ENCODE peak calls at places on chromosomes 7 and 10, in seven cellular contexts. One of them, this sample, is unnamed.

GRCh38 chr7:87561702-87562101 is 39.0 kb downstream of the ABCB1 start:
- DNase-seq in GM19239: no peak
- DNase-seq in astrocyte of the spinal cord: no peak
- DNase-seq in keratinocyte: no peak
- DNase-seq in stimulated activated CD4-positive, alpha-beta T cell treated with anti-CD3 and anti-CD28 coated beads, TNF-alpha, amount 100 ng/mL, for 24 hours: no peak
- DNase-seq in stimulated activated CD8-positive, alpha-beta memory T cell treated with anti-CD3 and anti-CD28 coated beads, Interleukin-7, amount 100 ng/mL, for 1 hour: no peak
- DNase-seq in AG04450: no peak
- DNase-seq in this sample: no peak

GRCh38 chr7:150451097-150451793 is 815 bp downstream of the GIMAP8 start:
- DNase-seq in GM19239: peak
- DNase-seq in astrocyte of the spinal cord: no peak
- DNase-seq in keratinocyte: no peak
- DNase-seq in stimulated activated CD4-positive, alpha-beta T cell treated with anti-CD3 and anti-CD28 coated beads, TNF-alpha, amount 100 ng/mL, for 24 hours: no peak
- DNase-seq in stimulated activated CD8-positive, alpha-beta memory T cell treated with anti-CD3 and anti-CD28 coated beads, Interleukin-7, amount 100 ng/mL, for 1 hour: peak
- DNase-seq in AG04450: no peak
- DNase-seq in this sample: peak

GRCh38 chr10:88755753-88756152 is 4.1 kb upstream of the LIPN start:
- DNase-seq in GM19239: no peak
- DNase-seq in astrocyte of the spinal cord: no peak
- DNase-seq in keratinocyte: no peak
- DNase-seq in stimulated activated CD4-positive, alpha-beta T cell treated with anti-CD3 and anti-CD28 coated beads, TNF-alpha, amount 100 ng/mL, for 24 hours: peak
- DNase-seq in stimulated activated CD8-positive, alpha-beta memory T cell treated with anti-CD3 and anti-CD28 coated beads, Interleukin-7, amount 100 ng/mL, for 1 hour: no peak
- DNase-seq in AG04450: no peak
- DNase-seq in this sample: no peak

GRCh38 chr7:98418271-98418635 is 17.4 kb upstream of the BAIAP2L1 start:
- DNase-seq in GM19239: no peak
- DNase-seq in astrocyte of the spinal cord: peak
- DNase-seq in keratinocyte: no peak
- DNase-seq in stimulated activated CD4-positive, alpha-beta T cell treated with anti-CD3 and anti-CD28 coated beads, TNF-alpha, amount 100 ng/mL, for 24 hours: no peak
- DNase-seq in stimulated activated CD8-positive, alpha-beta memory T cell treated with anti-CD3 and anti-CD28 coated beads, Interleukin-7, amount 100 ng/mL, for 1 hour: no peak
- DNase-seq in AG04450: no peak
- DNase-seq in this sample: no peak

GRCh38 chr7:41880107-41880506 is 177.2 kb upstream of the INHBA start:
- DNase-seq in GM19239: no peak
- DNase-seq in astrocyte of the spinal cord: peak
- DNase-seq in keratinocyte: no peak
- DNase-seq in stimulated activated CD4-positive, alpha-beta T cell treated with anti-CD3 and anti-CD28 coated beads, TNF-alpha, amount 100 ng/mL, for 24 hours: no peak
- DNase-seq in stimulated activated CD8-positive, alpha-beta memory T cell treated with anti-CD3 and anti-CD28 coated beads, Interleukin-7, amount 100 ng/mL, for 1 hour: no peak
- DNase-seq in AG04450: no peak
- DNase-seq in this sample: no peak

GRCh38 chr10:70784476-70784875 is 701 bp downstream of the TBATA start:
- DNase-seq in GM19239: no peak
- DNase-seq in astrocyte of the spinal cord: peak
- DNase-seq in keratinocyte: no peak
- DNase-seq in stimulated activated CD4-positive, alpha-beta T cell treated with anti-CD3 and anti-CD28 coated beads, TNF-alpha, amount 100 ng/mL, for 24 hours: no peak
- DNase-seq in stimulated activated CD8-positive, alpha-beta memory T cell treated with anti-CD3 and anti-CD28 coated beads, Interleukin-7, amount 100 ng/mL, for 1 hour: no peak
- DNase-seq in AG04450: no peak
- DNase-seq in this sample: no peak

GRCh38 chr7:142808802-142809583 is 38.2 kb downstream of the PRSS2 start:
- DNase-seq in GM19239: no peak
- DNase-seq in astrocyte of the spinal cord: peak
- DNase-seq in keratinocyte: no peak
- DNase-seq in stimulated activated CD4-positive, alpha-beta T cell treated with anti-CD3 and anti-CD28 coated beads, TNF-alpha, amount 100 ng/mL, for 24 hours: peak
- DNase-seq in stimulated activated CD8-positive, alpha-beta memory T cell treated with anti-CD3 and anti-CD28 coated beads, Interleukin-7, amount 100 ng/mL, for 1 hour: peak
- DNase-seq in AG04450: no peak
- DNase-seq in this sample: peak

GRCh38 chr7:74405191-74405898 is 48.4 kb upstream of the GTF2IRD1 start:
- DNase-seq in GM19239: no peak
- DNase-seq in astrocyte of the spinal cord: no peak
- DNase-seq in keratinocyte: no peak
- DNase-seq in stimulated activated CD4-positive, alpha-beta T cell treated with anti-CD3 and anti-CD28 coated beads, TNF-alpha, amount 100 ng/mL, for 24 hours: no peak
- DNase-seq in stimulated activated CD8-positive, alpha-beta memory T cell treated with anti-CD3 and anti-CD28 coated beads, Interleukin-7, amount 100 ng/mL, for 1 hour: no peak
- DNase-seq in AG04450: no peak
- DNase-seq in this sample: no peak

GRCh38 chr7:118005021-118005420 is 131.8 kb upstream of the CTTNBP2 start:
- DNase-seq in GM19239: no peak
- DNase-seq in astrocyte of the spinal cord: no peak
- DNase-seq in keratinocyte: no peak
- DNase-seq in stimulated activated CD4-positive, alpha-beta T cell treated with anti-CD3 and anti-CD28 coated beads, TNF-alpha, amount 100 ng/mL, for 24 hours: no peak
- DNase-seq in stimulated activated CD8-positive, alpha-beta memory T cell treated with anti-CD3 and anti-CD28 coated beads, Interleukin-7, amount 100 ng/mL, for 1 hour: no peak
- DNase-seq in AG04450: no peak
- DNase-seq in this sample: no peak

GRCh38 chr10:43985941-43986340 is 337.3 kb upstream of the ZNF32 start:
- DNase-seq in GM19239: no peak
- DNase-seq in astrocyte of the spinal cord: no peak
- DNase-seq in keratinocyte: no peak
- DNase-seq in stimulated activated CD4-positive, alpha-beta T cell treated with anti-CD3 and anti-CD28 coated beads, TNF-alpha, amount 100 ng/mL, for 24 hours: no peak
- DNase-seq in stimulated activated CD8-positive, alpha-beta memory T cell treated with anti-CD3 and anti-CD28 coated beads, Interleukin-7, amount 100 ng/mL, for 1 hour: no peak
- DNase-seq in AG04450: no peak
- DNase-seq in this sample: no peak

GRCh38 chr10:29563420-29564035 is 71.2 kb downstream of the SVIL start:
- DNase-seq in GM19239: no peak
- DNase-seq in astrocyte of the spinal cord: no peak
- DNase-seq in keratinocyte: no peak
- DNase-seq in stimulated activated CD4-positive, alpha-beta T cell treated with anti-CD3 and anti-CD28 coated beads, TNF-alpha, amount 100 ng/mL, for 24 hours: no peak
- DNase-seq in stimulated activated CD8-positive, alpha-beta memory T cell treated with anti-CD3 and anti-CD28 coated beads, Interleukin-7, amount 100 ng/mL, for 1 hour: no peak
- DNase-seq in AG04450: no peak
- DNase-seq in this sample: no peak

GRCh38 chr10:26214004-26214403 is 2.6 kb upstream of the GAD2 start:
- DNase-seq in GM19239: no peak
- DNase-seq in astrocyte of the spinal cord: no peak
- DNase-seq in keratinocyte: no peak
- DNase-seq in stimulated activated CD4-positive, alpha-beta T cell treated with anti-CD3 and anti-CD28 coated beads, TNF-alpha, amount 100 ng/mL, for 24 hours: no peak
- DNase-seq in stimulated activated CD8-positive, alpha-beta memory T cell treated with anti-CD3 and anti-CD28 coated beads, Interleukin-7, amount 100 ng/mL, for 1 hour: no peak
- DNase-seq in AG04450: no peak
- DNase-seq in this sample: no peak

GRCh38 chr10:6607778-6608177 is 27.7 kb upstream of the PRKCQ start:
- DNase-seq in GM19239: no peak
- DNase-seq in astrocyte of the spinal cord: no peak
- DNase-seq in keratinocyte: no peak
- DNase-seq in stimulated activated CD4-positive, alpha-beta T cell treated with anti-CD3 and anti-CD28 coated beads, TNF-alpha, amount 100 ng/mL, for 24 hours: no peak
- DNase-seq in stimulated activated CD8-positive, alpha-beta memory T cell treated with anti-CD3 and anti-CD28 coated beads, Interleukin-7, amount 100 ng/mL, for 1 hour: no peak
- DNase-seq in AG04450: no peak
- DNase-seq in this sample: no peak

GRCh38 chr7:66467887-66468286 is 160.8 kb upstream of the KCTD7 start:
- DNase-seq in GM19239: no peak
- DNase-seq in astrocyte of the spinal cord: no peak
- DNase-seq in keratinocyte: no peak
- DNase-seq in stimulated activated CD4-positive, alpha-beta T cell treated with anti-CD3 and anti-CD28 coated beads, TNF-alpha, amount 100 ng/mL, for 24 hours: no peak
- DNase-seq in stimulated activated CD8-positive, alpha-beta memory T cell treated with anti-CD3 and anti-CD28 coated beads, Interleukin-7, amount 100 ng/mL, for 1 hour: no peak
- DNase-seq in AG04450: no peak
- DNase-seq in this sample: no peak

GRCh38 chr10:77919713-77920108 is 6.8 kb downstream of the DLG5 start:
- DNase-seq in GM19239: no peak
- DNase-seq in astrocyte of the spinal cord: peak
- DNase-seq in keratinocyte: peak
- DNase-seq in stimulated activated CD4-positive, alpha-beta T cell treated with anti-CD3 and anti-CD28 coated beads, TNF-alpha, amount 100 ng/mL, for 24 hours: no peak
- DNase-seq in stimulated activated CD8-positive, alpha-beta memory T cell treated with anti-CD3 and anti-CD28 coated beads, Interleukin-7, amount 100 ng/mL, for 1 hour: no peak
- DNase-seq in AG04450: peak
- DNase-seq in this sample: no peak

GRCh38 chr7:55536619-55537457 is 35.5 kb downstream of the VOPP1 start:
- DNase-seq in GM19239: no peak
- DNase-seq in astrocyte of the spinal cord: no peak
- DNase-seq in keratinocyte: no peak
- DNase-seq in stimulated activated CD4-positive, alpha-beta T cell treated with anti-CD3 and anti-CD28 coated beads, TNF-alpha, amount 100 ng/mL, for 24 hours: no peak
- DNase-seq in stimulated activated CD8-positive, alpha-beta memory T cell treated with anti-CD3 and anti-CD28 coated beads, Interleukin-7, amount 100 ng/mL, for 1 hour: no peak
- DNase-seq in AG04450: no peak
- DNase-seq in this sample: no peak

GRCh38 chr7:139095194-139095659 is 14.3 kb downstream of the ZC3HAV1 start:
- DNase-seq in GM19239: peak
- DNase-seq in astrocyte of the spinal cord: no peak
- DNase-seq in keratinocyte: no peak
- DNase-seq in stimulated activated CD4-positive, alpha-beta T cell treated with anti-CD3 and anti-CD28 coated beads, TNF-alpha, amount 100 ng/mL, for 24 hours: peak
- DNase-seq in stimulated activated CD8-positive, alpha-beta memory T cell treated with anti-CD3 and anti-CD28 coated beads, Interleukin-7, amount 100 ng/mL, for 1 hour: peak
- DNase-seq in AG04450: no peak
- DNase-seq in this sample: peak

GRCh38 chr7:140475747-140476333 is 3.5 kb downstream of the MKRN1 start:
- DNase-seq in GM19239: peak
- DNase-seq in astrocyte of the spinal cord: peak
- DNase-seq in keratinocyte: no peak
- DNase-seq in stimulated activated CD4-positive, alpha-beta T cell treated with anti-CD3 and anti-CD28 coated beads, TNF-alpha, amount 100 ng/mL, for 24 hours: peak
- DNase-seq in stimulated activated CD8-positive, alpha-beta memory T cell treated with anti-CD3 and anti-CD28 coated beads, Interleukin-7, amount 100 ng/mL, for 1 hour: peak
- DNase-seq in AG04450: peak
- DNase-seq in this sample: peak

GRCh38 chr10:1685671-1686450 is 51.5 kb downstream of the ADARB2 start:
- DNase-seq in GM19239: no peak
- DNase-seq in astrocyte of the spinal cord: no peak
- DNase-seq in keratinocyte: no peak
- DNase-seq in stimulated activated CD4-positive, alpha-beta T cell treated with anti-CD3 and anti-CD28 coated beads, TNF-alpha, amount 100 ng/mL, for 24 hours: no peak
- DNase-seq in stimulated activated CD8-positive, alpha-beta memory T cell treated with anti-CD3 and anti-CD28 coated beads, Interleukin-7, amount 100 ng/mL, for 1 hour: no peak
- DNase-seq in AG04450: no peak
- DNase-seq in this sample: no peak

GRCh38 chr10:42707229-42707628 is 68.9 kb upstream of the ZNF33B start:
- DNase-seq in GM19239: no peak
- DNase-seq in astrocyte of the spinal cord: no peak
- DNase-seq in keratinocyte: no peak
- DNase-seq in stimulated activated CD4-positive, alpha-beta T cell treated with anti-CD3 and anti-CD28 coated beads, TNF-alpha, amount 100 ng/mL, for 24 hours: no peak
- DNase-seq in stimulated activated CD8-positive, alpha-beta memory T cell treated with anti-CD3 and anti-CD28 coated beads, Interleukin-7, amount 100 ng/mL, for 1 hour: no peak
- DNase-seq in AG04450: no peak
- DNase-seq in this sample: no peak

GRCh38 chr10:100993986-100994708 is 5.5 kb upstream of the LZTS2 start:
- DNase-seq in GM19239: no peak
- DNase-seq in astrocyte of the spinal cord: peak
- DNase-seq in keratinocyte: no peak
- DNase-seq in stimulated activated CD4-positive, alpha-beta T cell treated with anti-CD3 and anti-CD28 coated beads, TNF-alpha, amount 100 ng/mL, for 24 hours: no peak
- DNase-seq in stimulated activated CD8-positive, alpha-beta memory T cell treated with anti-CD3 and anti-CD28 coated beads, Interleukin-7, amount 100 ng/mL, for 1 hour: no peak
- DNase-seq in AG04450: no peak
- DNase-seq in this sample: no peak

GRCh38 chr7:37027104-37027503 is 302.8 kb upstream of the AOAH start:
- DNase-seq in GM19239: no peak
- DNase-seq in astrocyte of the spinal cord: no peak
- DNase-seq in keratinocyte: no peak
- DNase-seq in stimulated activated CD4-positive, alpha-beta T cell treated with anti-CD3 and anti-CD28 coated beads, TNF-alpha, amount 100 ng/mL, for 24 hours: no peak
- DNase-seq in stimulated activated CD8-positive, alpha-beta memory T cell treated with anti-CD3 and anti-CD28 coated beads, Interleukin-7, amount 100 ng/mL, for 1 hour: no peak
- DNase-seq in AG04450: no peak
- DNase-seq in this sample: peak

GRCh38 chr10:88427024-88427423 is 156.1 kb downstream of the RNLS start:
- DNase-seq in GM19239: no peak
- DNase-seq in astrocyte of the spinal cord: no peak
- DNase-seq in keratinocyte: no peak
- DNase-seq in stimulated activated CD4-positive, alpha-beta T cell treated with anti-CD3 and anti-CD28 coated beads, TNF-alpha, amount 100 ng/mL, for 24 hours: no peak
- DNase-seq in stimulated activated CD8-positive, alpha-beta memory T cell treated with anti-CD3 and anti-CD28 coated beads, Interleukin-7, amount 100 ng/mL, for 1 hour: no peak
- DNase-seq in AG04450: no peak
- DNase-seq in this sample: no peak

GRCh38 chr7:134742688-134743350 is 36.6 kb upstream of the CALD1 start:
- DNase-seq in GM19239: no peak
- DNase-seq in astrocyte of the spinal cord: no peak
- DNase-seq in keratinocyte: no peak
- DNase-seq in stimulated activated CD4-positive, alpha-beta T cell treated with anti-CD3 and anti-CD28 coated beads, TNF-alpha, amount 100 ng/mL, for 24 hours: no peak
- DNase-seq in stimulated activated CD8-positive, alpha-beta memory T cell treated with anti-CD3 and anti-CD28 coated beads, Interleukin-7, amount 100 ng/mL, for 1 hour: no peak
- DNase-seq in AG04450: no peak
- DNase-seq in this sample: no peak

GRCh38 chr7:69450436-69450835 is 147.8 kb upstream of the AUTS2 start:
- DNase-seq in GM19239: no peak
- DNase-seq in astrocyte of the spinal cord: no peak
- DNase-seq in keratinocyte: no peak
- DNase-seq in stimulated activated CD4-positive, alpha-beta T cell treated with anti-CD3 and anti-CD28 coated beads, TNF-alpha, amount 100 ng/mL, for 24 hours: no peak
- DNase-seq in stimulated activated CD8-positive, alpha-beta memory T cell treated with anti-CD3 and anti-CD28 coated beads, Interleukin-7, amount 100 ng/mL, for 1 hour: no peak
- DNase-seq in AG04450: no peak
- DNase-seq in this sample: no peak

GRCh38 chr10:9189448-9189847 is 1135.0 kb downstream of the GATA3 start:
- DNase-seq in GM19239: no peak
- DNase-seq in astrocyte of the spinal cord: no peak
- DNase-seq in keratinocyte: no peak
- DNase-seq in stimulated activated CD4-positive, alpha-beta T cell treated with anti-CD3 and anti-CD28 coated beads, TNF-alpha, amount 100 ng/mL, for 24 hours: no peak
- DNase-seq in stimulated activated CD8-positive, alpha-beta memory T cell treated with anti-CD3 and anti-CD28 coated beads, Interleukin-7, amount 100 ng/mL, for 1 hour: no peak
- DNase-seq in AG04450: no peak
- DNase-seq in this sample: no peak

GRCh38 chr7:148014473-148014872 is 576.1 kb upstream of the C7orf33 start:
- DNase-seq in GM19239: no peak
- DNase-seq in astrocyte of the spinal cord: no peak
- DNase-seq in keratinocyte: no peak
- DNase-seq in stimulated activated CD4-positive, alpha-beta T cell treated with anti-CD3 and anti-CD28 coated beads, TNF-alpha, amount 100 ng/mL, for 24 hours: no peak
- DNase-seq in stimulated activated CD8-positive, alpha-beta memory T cell treated with anti-CD3 and anti-CD28 coated beads, Interleukin-7, amount 100 ng/mL, for 1 hour: no peak
- DNase-seq in AG04450: no peak
- DNase-seq in this sample: no peak

GRCh38 chr10:963613-964012 is 24.6 kb upstream of the GTPBP4 start:
- DNase-seq in GM19239: no peak
- DNase-seq in astrocyte of the spinal cord: no peak
- DNase-seq in keratinocyte: no peak
- DNase-seq in stimulated activated CD4-positive, alpha-beta T cell treated with anti-CD3 and anti-CD28 coated beads, TNF-alpha, amount 100 ng/mL, for 24 hours: no peak
- DNase-seq in stimulated activated CD8-positive, alpha-beta memory T cell treated with anti-CD3 and anti-CD28 coated beads, Interleukin-7, amount 100 ng/mL, for 1 hour: no peak
- DNase-seq in AG04450: no peak
- DNase-seq in this sample: no peak

GRCh38 chr10:101161494-101162299 is 30.6 kb downstream of the TLX1 start:
- DNase-seq in GM19239: peak
- DNase-seq in astrocyte of the spinal cord: peak
- DNase-seq in keratinocyte: peak
- DNase-seq in stimulated activated CD4-positive, alpha-beta T cell treated with anti-CD3 and anti-CD28 coated beads, TNF-alpha, amount 100 ng/mL, for 24 hours: peak
- DNase-seq in stimulated activated CD8-positive, alpha-beta memory T cell treated with anti-CD3 and anti-CD28 coated beads, Interleukin-7, amount 100 ng/mL, for 1 hour: peak
- DNase-seq in AG04450: peak
- DNase-seq in this sample: peak

GRCh38 chr10:131041361-131041916 is 270.1 kb downstream of the TCERG1L start:
- DNase-seq in GM19239: no peak
- DNase-seq in astrocyte of the spinal cord: no peak
- DNase-seq in keratinocyte: no peak
- DNase-seq in stimulated activated CD4-positive, alpha-beta T cell treated with anti-CD3 and anti-CD28 coated beads, TNF-alpha, amount 100 ng/mL, for 24 hours: no peak
- DNase-seq in stimulated activated CD8-positive, alpha-beta memory T cell treated with anti-CD3 and anti-CD28 coated beads, Interleukin-7, amount 100 ng/mL, for 1 hour: no peak
- DNase-seq in AG04450: no peak
- DNase-seq in this sample: no peak

GRCh38 chr10:77833792-77834191 is 92.8 kb downstream of the DLG5 start:
- DNase-seq in GM19239: no peak
- DNase-seq in astrocyte of the spinal cord: no peak
- DNase-seq in keratinocyte: no peak
- DNase-seq in stimulated activated CD4-positive, alpha-beta T cell treated with anti-CD3 and anti-CD28 coated beads, TNF-alpha, amount 100 ng/mL, for 24 hours: no peak
- DNase-seq in stimulated activated CD8-positive, alpha-beta memory T cell treated with anti-CD3 and anti-CD28 coated beads, Interleukin-7, amount 100 ng/mL, for 1 hour: no peak
- DNase-seq in AG04450: no peak
- DNase-seq in this sample: no peak

GRCh38 chr7:11831727-11832495 is at the start of gene THSD7A:
- DNase-seq in GM19239: no peak
- DNase-seq in astrocyte of the spinal cord: peak
- DNase-seq in keratinocyte: no peak
- DNase-seq in stimulated activated CD4-positive, alpha-beta T cell treated with anti-CD3 and anti-CD28 coated beads, TNF-alpha, amount 100 ng/mL, for 24 hours: no peak
- DNase-seq in stimulated activated CD8-positive, alpha-beta memory T cell treated with anti-CD3 and anti-CD28 coated beads, Interleukin-7, amount 100 ng/mL, for 1 hour: no peak
- DNase-seq in AG04450: no peak
- DNase-seq in this sample: peak

GRCh38 chr7:151803841-151804240 is 73.1 kb downstream of the PRKAG2 start:
- DNase-seq in GM19239: no peak
- DNase-seq in astrocyte of the spinal cord: no peak
- DNase-seq in keratinocyte: no peak
- DNase-seq in stimulated activated CD4-positive, alpha-beta T cell treated with anti-CD3 and anti-CD28 coated beads, TNF-alpha, amount 100 ng/mL, for 24 hours: no peak
- DNase-seq in stimulated activated CD8-positive, alpha-beta memory T cell treated with anti-CD3 and anti-CD28 coated beads, Interleukin-7, amount 100 ng/mL, for 1 hour: no peak
- DNase-seq in AG04450: no peak
- DNase-seq in this sample: no peak

GRCh38 chr7:131692131-131692960 is 135.9 kb upstream of the PODXL start:
- DNase-seq in GM19239: peak
- DNase-seq in astrocyte of the spinal cord: peak
- DNase-seq in keratinocyte: no peak
- DNase-seq in stimulated activated CD4-positive, alpha-beta T cell treated with anti-CD3 and anti-CD28 coated beads, TNF-alpha, amount 100 ng/mL, for 24 hours: no peak
- DNase-seq in stimulated activated CD8-positive, alpha-beta memory T cell treated with anti-CD3 and anti-CD28 coated beads, Interleukin-7, amount 100 ng/mL, for 1 hour: no peak
- DNase-seq in AG04450: no peak
- DNase-seq in this sample: peak

GRCh38 chr10:78849731-78850130 is 219.0 kb upstream of the ZMIZ1 start:
- DNase-seq in GM19239: no peak
- DNase-seq in astrocyte of the spinal cord: no peak
- DNase-seq in keratinocyte: no peak
- DNase-seq in stimulated activated CD4-positive, alpha-beta T cell treated with anti-CD3 and anti-CD28 coated beads, TNF-alpha, amount 100 ng/mL, for 24 hours: no peak
- DNase-seq in stimulated activated CD8-positive, alpha-beta memory T cell treated with anti-CD3 and anti-CD28 coated beads, Interleukin-7, amount 100 ng/mL, for 1 hour: no peak
- DNase-seq in AG04450: no peak
- DNase-seq in this sample: no peak

GRCh38 chr7:126804604-126805003 is 448.1 kb downstream of the GRM8 start:
- DNase-seq in GM19239: no peak
- DNase-seq in astrocyte of the spinal cord: no peak
- DNase-seq in keratinocyte: no peak
- DNase-seq in stimulated activated CD4-positive, alpha-beta T cell treated with anti-CD3 and anti-CD28 coated beads, TNF-alpha, amount 100 ng/mL, for 24 hours: no peak
- DNase-seq in stimulated activated CD8-positive, alpha-beta memory T cell treated with anti-CD3 and anti-CD28 coated beads, Interleukin-7, amount 100 ng/mL, for 1 hour: no peak
- DNase-seq in AG04450: no peak
- DNase-seq in this sample: no peak

GRCh38 chr10:74419491-74420466 is 268.8 kb downstream of the ADK start:
- DNase-seq in GM19239: no peak
- DNase-seq in astrocyte of the spinal cord: peak
- DNase-seq in keratinocyte: no peak
- DNase-seq in stimulated activated CD4-positive, alpha-beta T cell treated with anti-CD3 and anti-CD28 coated beads, TNF-alpha, amount 100 ng/mL, for 24 hours: peak
- DNase-seq in stimulated activated CD8-positive, alpha-beta memory T cell treated with anti-CD3 and anti-CD28 coated beads, Interleukin-7, amount 100 ng/mL, for 1 hour: no peak
- DNase-seq in AG04450: no peak
- DNase-seq in this sample: peak

GRCh38 chr7:27784399-27785053 is 44.6 kb downstream of the TAX1BP1 start:
- DNase-seq in GM19239: no peak
- DNase-seq in astrocyte of the spinal cord: peak
- DNase-seq in keratinocyte: peak
- DNase-seq in stimulated activated CD4-positive, alpha-beta T cell treated with anti-CD3 and anti-CD28 coated beads, TNF-alpha, amount 100 ng/mL, for 24 hours: peak
- DNase-seq in stimulated activated CD8-positive, alpha-beta memory T cell treated with anti-CD3 and anti-CD28 coated beads, Interleukin-7, amount 100 ng/mL, for 1 hour: no peak
- DNase-seq in AG04450: no peak
- DNase-seq in this sample: peak

This sample was measured in GM13977.